ENCODE peak calls at places on chromosomes 2 and 18, in seven cellular contexts. W is DND-41; F is ureter; Y is psoas muscle; O is stimulated activated CD4-positive, alpha-beta T cell treated with anti-CD3 and anti-CD28 coated beads, Interleukin-1b, Interleukin-23, amount 100 ng/mL, for 4 hours; S is NCI-H1694 treated with DMSO at 0.1 percent for 48 hours; N is left lobe of liver. T is an unnamed sample.

GRCh38 chr2:205706769-205707375 is 24.6 kb downstream of the NRP2 start:
- DNase-seq in W (no peak), F (peak; percentile 78), Y (peak; percentile 78), O (peak; percentile 9), S (peak; percentile 21), N (no peak), T (peak; percentile 86)

GRCh38 chr2:201931955-201932354 is 101.7 kb upstream of the FZD7 start:
- DNase-seq in W (no peak), F (no peak), Y (no peak), O (no peak), S (no peak), N (no peak), T (peak; percentile 77)

GRCh38 chr18:155688-156087 is 2.7 kb upstream of the USP14 start:
- DNase-seq in W (no peak), F (no peak), Y (no peak), O (no peak), S (no peak), N (no peak), T (no peak)

GRCh38 chr2:101550555-101550954 is 75.6 kb upstream of the RFX8 start:
- DNase-seq in W (no peak), F (no peak), Y (no peak), O (no peak), S (no peak), N (no peak), T (no peak)

GRCh38 chr2:190532581-190532980 is 1.9 kb downstream of the NEMP2 start:
- DNase-seq in W (peak; percentile 39), F (no peak), Y (no peak), O (no peak), S (no peak), N (peak; percentile 62), T (no peak)

GRCh38 chr2:197708331-197708730 is 3.2 kb downstream of the MARS2 start:
- DNase-seq in W (no peak), F (no peak), Y (no peak), O (no peak), S (no peak), N (no peak), T (no peak)

GRCh38 chr2:126221506-126221905 is 434.5 kb upstream of the GYPC start:
- DNase-seq in W (no peak), F (no peak), Y (no peak), O (no peak), S (no peak), N (no peak), T (no peak)

GRCh38 chr2:135913726-135914365 is 37.6 kb upstream of the MCM6 start:
- DNase-seq in W (peak; percentile 36), F (no peak), Y (no peak), O (peak; percentile 50), S (peak; percentile 39), N (no peak), T (no peak)

GRCh38 chr2:76296400-76296799 is 585.7 kb upstream of the GCFC2 start:
- DNase-seq in W (no peak), F (no peak), Y (no peak), O (no peak), S (no peak), N (no peak), T (no peak)

GRCh38 chr2:237912271-237913192 is 53.1 kb downstream of the RAMP1 start:
- DNase-seq in W (no peak), F (peak; percentile 41), Y (no peak), O (no peak), S (no peak), N (no peak), T (no peak)

GRCh38 chr2:222946700-222947278 is 86.0 kb downstream of the ACSL3 start:
- DNase-seq in W (no peak), F (no peak), Y (no peak), O (no peak), S (no peak), N (no peak), T (peak; percentile 75)

GRCh38 chr2:19205983-19206533 is 152.4 kb downstream of the OSR1 start:
- DNase-seq in W (no peak), F (no peak), Y (no peak), O (no peak), S (no peak), N (no peak), T (no peak)

GRCh38 chr2:217800433-217801114 is 202.2 kb downstream of the TNS1 start:
- DNase-seq in W (no peak), F (no peak), Y (peak; percentile 52), O (no peak), S (no peak), N (no peak), T (no peak)

GRCh38 chr18:59954241-59954640 is 54.4 kb downstream of the PMAIP1 start:
- DNase-seq in W (no peak), F (no peak), Y (no peak), O (no peak), S (no peak), N (no peak), T (no peak)

GRCh38 chr2:49973917-49974368 is 819.6 kb upstream of the FSHR start:
- DNase-seq in W (no peak), F (peak; percentile 55), Y (peak; percentile 74), O (peak; percentile 11), S (peak; percentile 97), N (peak; percentile 43), T (peak; percentile 43)

GRCh38 chr2:149055751-149056150 is 17.3 kb downstream of the LYPD6B start:
- DNase-seq in W (no peak), F (no peak), Y (no peak), O (no peak), S (no peak), N (no peak), T (no peak)